ENCODE peak calls at places on chromosomes 6 and 20, in ten cellular contexts. B, P, O, A, L, X, S, M, Y and G are unnamed samples.

GRCh38 chr6:160733045-160733646 is 31.1 kb downstream of the PLG start:
- DNase-seq in A (peak; percentile 74), O (peak; percentile 60), B (peak; percentile 22), Y (peak; percentile 47), M (peak; percentile 43), L (peak; percentile 35), X (peak; percentile 28), S (no peak), P (no peak), G (no peak)

GRCh38 chr6:151179321-151179720 is 60.4 kb upstream of the AKAP12 start:
- DNase-seq in O (no peak), L (peak; percentile 85), Y (no peak), S (no peak), A (no peak), P (no peak), X (no peak), M (no peak), B (no peak), G (no peak)

GRCh38 chr20:3248167-3248992 is 9.4 kb upstream of the SLC4A11 start:
- DNase-seq in B (no peak), Y (peak; percentile 15), O (peak; percentile 84), X (no peak), M (no peak), P (peak; percentile 52), S (no peak), A (peak; percentile 86), L (no peak), G (no peak)

GRCh38 chr20:44802702-44803101 is 7.6 kb downstream of the RIMS4 start:
- DNase-seq in Y (no peak), S (no peak), A (no peak), M (no peak), P (no peak), L (no peak), B (no peak), X (no peak), O (no peak), G (no peak)

GRCh38 chr20:58019027-58019849 is 209.2 kb downstream of the ANKRD60 start:
- DNase-seq in S (peak; percentile 86), A (no peak), B (no peak), X (no peak), L (peak; percentile 68), P (peak; percentile 19), Y (no peak), M (no peak), O (no peak), G (no peak)

GRCh38 chr6:136774228-136775041 is 17.8 kb downstream of the MAP3K5 start:
- DNase-seq in S (peak; percentile 94), O (no peak), L (peak; percentile 77), X (no peak), M (no peak), P (no peak), A (no peak), Y (no peak), B (no peak), G (no peak)

GRCh38 chr6:150573041-150573681 is 26.5 kb upstream of the PLEKHG1 start:
- DNase-seq in L (no peak), M (no peak), Y (peak; percentile 20), S (no peak), X (no peak), A (peak; percentile 60), P (no peak), B (no peak), O (no peak), G (no peak)

GRCh38 chr20:24382330-24382729 is 87.1 kb upstream of the SYNDIG1 start:
- DNase-seq in X (no peak), A (no peak), P (no peak), B (no peak), O (peak; percentile 71), L (no peak), M (no peak), S (no peak), Y (no peak), G (no peak)

GRCh38 chr20:58800134-58800650 is 50.5 kb downstream of the GNAS-AS1 start:
- DNase-seq in X (no peak), Y (peak; percentile 9), P (no peak), L (no peak), A (peak; percentile 78), M (no peak), B (no peak), O (no peak), S (no peak), G (no peak)

GRCh38 chr6:137231156-137231555 is 12.0 kb upstream of the IFNGR1 start:
- DNase-seq in P (no peak), X (no peak), M (no peak), O (no peak), S (no peak), L (no peak), B (no peak), A (no peak), Y (no peak), G (no peak)

GRCh38 chr20:11891827-11892521 is 25.7 kb upstream of the BTBD3 start:
- DNase-seq in P (peak; percentile 50), O (peak; percentile 75), A (peak; percentile 90), S (peak; percentile 71), B (no peak), L (peak; percentile 83), M (peak; percentile 76), X (peak; percentile 66), Y (peak; percentile 77), G (no peak)

GRCh38 chr6:74925683-74926082 is 280.2 kb downstream of the COL12A1 start:
- DNase-seq in L (no peak), O (no peak), S (no peak), B (no peak), X (no peak), P (no peak), A (no peak), Y (no peak), M (no peak), G (no peak)

GRCh38 chr6:88238065-88238464 is 71.9 kb upstream of the CNR1 start:
- DNase-seq in B (peak; percentile 12), A (peak; percentile 81), O (no peak), S (no peak), Y (no peak), M (no peak), P (no peak), L (peak; percentile 8), X (peak; percentile 13), G (no peak)

GRCh38 chr6:169240591-169241390 is 12.9 kb downstream of the THBS2 start:
- DNase-seq in Y (no peak), X (no peak), O (no peak), S (no peak), A (no peak), L (peak; percentile 82), B (no peak), P (peak; percentile 20), M (no peak), G (no peak)

DNA sequence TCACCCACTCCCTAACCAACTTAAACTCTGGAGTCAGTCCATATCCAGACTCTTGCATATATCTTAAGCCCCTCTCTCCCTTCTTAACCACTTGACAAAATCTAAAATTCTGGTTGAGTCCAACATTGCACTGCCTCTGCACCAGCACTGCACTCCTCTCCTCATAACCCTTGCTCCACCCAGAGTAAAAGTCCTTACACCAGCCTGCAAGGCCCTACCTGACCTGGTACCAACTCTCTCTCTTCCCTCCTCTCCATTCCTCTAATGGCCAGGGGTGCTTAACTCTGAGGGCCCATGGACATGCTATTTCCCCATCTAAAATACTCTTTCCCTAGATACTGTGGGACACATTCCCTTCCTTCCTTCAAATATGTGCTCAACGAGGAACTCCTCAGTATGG is 21.0 kb downstream of the STX7 start:
- DNase-seq in L (no peak), S (no peak), B (no peak), O (no peak), Y (no peak), P (no peak), A (no peak), M (no peak), X (no peak), G (no peak)
- H3K27ac ChIP-seq in L (no peak overlapping the region), S (no peak overlapping the region), B (no peak overlapping the region), O (no peak overlapping the region), Y (no peak overlapping the region), P (peak overlapping the region; percentile 66), A (no peak overlapping the region), M (no peak overlapping the region), X (no peak overlapping the region), G (no peak overlapping the region)

GRCh38 chr20:13008761-13009681 is at the start of gene SPTLC3:
- DNase-seq in L (peak; percentile 72), O (peak; percentile 64), A (peak; percentile 86), P (peak; percentile 38), M (peak; percentile 57), B (no peak), X (no peak), Y (no peak), S (peak; percentile 88), G (no peak)
- H3K4me1 ChIP-seq in L (peaks cover 33% of the 10 kb centered on the region), O (peaks cover 6% of the 10 kb centered on the region), A (no peaks in the 10 kb centered on the region), P (peaks cover 11% of the 10 kb centered on the region), M (peaks cover 11% of the 10 kb centered on the region), B (no peaks in the 10 kb centered on the region), X (no peaks in the 10 kb centered on the region), Y (peaks cover 40% of the 10 kb centered on the region), S (peaks cover 28% of the 10 kb centered on the region), G (peaks cover 3% of the 10 kb centered on the region)

DNA sequence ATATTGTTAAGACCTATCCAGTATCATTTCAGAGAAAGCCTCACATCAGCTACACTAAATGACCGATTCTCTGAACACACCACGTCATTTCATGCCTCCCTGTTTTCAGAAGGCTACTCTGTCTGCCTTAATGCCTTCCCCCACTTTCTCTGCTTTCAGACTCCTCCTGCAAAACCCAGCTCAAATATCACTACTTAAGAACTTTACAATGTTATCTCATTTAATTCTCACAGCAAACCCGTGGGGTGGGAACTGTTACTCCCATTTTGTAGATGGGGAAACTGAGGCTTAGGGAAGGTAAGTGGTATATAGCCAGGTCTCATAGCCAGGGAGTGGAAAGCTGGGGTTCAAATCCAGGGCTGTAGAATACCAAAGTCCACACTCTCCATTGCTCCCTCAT is 2.8 kb downstream of the CYP24A1 start:
- DNase-seq in X (no peak), O (no peak), A (no peak), B (no peak), S (no peak), L (no peak), Y (no peak), P (no peak), M (no peak), G (no peak)
- H3K27me3 ChIP-seq in X (no peaks in the 10 kb centered on the region), O (peaks cover 11% of the 10 kb centered on the region), A (peaks cover 69% of the 10 kb centered on the region), B (peaks cover 18% of the 10 kb centered on the region), S (no peaks in the 10 kb centered on the region), L (no peaks in the 10 kb centered on the region), Y (peaks cover 49% of the 10 kb centered on the region), P (peaks cover 80% of the 10 kb centered on the region), M (peaks cover 22% of the 10 kb centered on the region), G (peaks cover 31% of the 10 kb centered on the region)

GRCh38 chr6:82957171-82957894 is 108.3 kb downstream of the UBE3D start:
- DNase-seq in O (no peak), A (no peak), Y (no peak), P (no peak), S (no peak), B (no peak), X (no peak), L (no peak), M (no peak), G (no peak)

GRCh38 chr6:82954351-82954750 is 111.3 kb downstream of the UBE3D start:
- DNase-seq in B (no peak), X (no peak), L (no peak), Y (no peak), O (no peak), S (no peak), M (no peak), P (no peak), A (no peak), G (no peak)

GRCh38 chr6:82953871-82954270 is 111.8 kb downstream of the UBE3D start:
- DNase-seq in O (peak; percentile 83), L (no peak), P (no peak), M (no peak), Y (no peak), A (no peak), S (no peak), X (no peak), B (no peak), G (no peak)

GRCh38 chr6:82955841-82956240 is 109.8 kb downstream of the UBE3D start:
- DNase-seq in A (no peak), X (no peak), S (no peak), B (no peak), M (no peak), L (peak; percentile 60), O (no peak), P (no peak), Y (no peak), G (no peak)

GRCh38 chr6:82954937-82955577 is 110.6 kb downstream of the UBE3D start:
- DNase-seq in Y (no peak), S (no peak), O (no peak), A (no peak), M (no peak), X (no peak), L (peak; percentile 26), P (no peak), B (no peak), G (no peak)
- H3K27ac ChIP-seq in Y (no peak overlapping the region), S (no peak overlapping the region), O (no peak overlapping the region), A (no peak overlapping the region), M (no peak overlapping the region), X (no peak overlapping the region), L (no peak overlapping the region), P (no peak overlapping the region), B (no peak overlapping the region), G (no peak overlapping the region)